ENCODE peak calls at places on chromosomes 12 and 14, in ten cellular contexts. One of them, this sample, is unnamed.
A peak's percentile ranks its signal among the peaks of the same experiment; 100 is the strongest.

GRCh38 chr12:76274699-76275098 is 73.5 kb downstream of the BBS10 start:
- DNase-seq in heart right ventricle: no peak
- DNase-seq in aorta: no peak
- DNase-seq in uterus: no peak
- DNase-seq in thoracic aorta: no peak
- DNase-seq in adrenal gland: no peak
- DNase-seq in prostate gland: no peak
- DNase-seq in HCT116: no peak
- DNase-seq in heart left ventricle: no peak
- DNase-seq in left ventricle myocardium inferior: no peak
- DNase-seq in this sample: no peak

GRCh38 chr12:115216300-115216699 is 532.3 kb upstream of the TBX3 start:
- DNase-seq in heart right ventricle: no peak
- DNase-seq in aorta: no peak
- DNase-seq in uterus: no peak
- DNase-seq in thoracic aorta: no peak
- DNase-seq in adrenal gland: no peak
- DNase-seq in prostate gland: no peak
- DNase-seq in HCT116: no peak
- DNase-seq in heart left ventricle: no peak
- DNase-seq in left ventricle myocardium inferior: no peak
- DNase-seq in this sample: no peak

GRCh38 chr12:132858727-132859266 is 28.6 kb downstream of the CHFR start:
- DNase-seq in heart right ventricle: no peak
- DNase-seq in aorta: no peak
- DNase-seq in uterus: no peak
- DNase-seq in thoracic aorta: no peak
- DNase-seq in adrenal gland: no peak
- DNase-seq in prostate gland: no peak
- DNase-seq in HCT116: no peak
- DNase-seq in heart left ventricle: peak; percentile 18
- DNase-seq in left ventricle myocardium inferior: no peak
- DNase-seq in this sample: no peak

GRCh38 chr14:100071545-100071944 is 6.3 kb downstream of the EVL start:
- DNase-seq in heart right ventricle: no peak
- DNase-seq in aorta: no peak
- DNase-seq in uterus: no peak
- DNase-seq in thoracic aorta: no peak
- DNase-seq in adrenal gland: no peak
- DNase-seq in prostate gland: no peak
- DNase-seq in HCT116: no peak
- DNase-seq in heart left ventricle: no peak
- DNase-seq in left ventricle myocardium inferior: no peak
- DNase-seq in this sample: no peak

GRCh38 chr14:56199095-56199975 is 81.1 kb downstream of the PELI2 start:
- DNase-seq in heart right ventricle: no peak
- DNase-seq in aorta: no peak
- DNase-seq in uterus: peak; percentile 64
- DNase-seq in thoracic aorta: no peak
- DNase-seq in adrenal gland: peak; percentile 36
- DNase-seq in prostate gland: no peak
- DNase-seq in HCT116: no peak
- DNase-seq in heart left ventricle: peak; percentile 27
- DNase-seq in left ventricle myocardium inferior: no peak
- DNase-seq in this sample: peak; percentile 78

GRCh38 chr14:100585448-100586152 is 1.6 kb downstream of the BEGAIN start:
- DNase-seq in heart right ventricle: no peak
- DNase-seq in aorta: peak; percentile 20
- DNase-seq in uterus: no peak
- DNase-seq in thoracic aorta: no peak
- DNase-seq in adrenal gland: no peak
- DNase-seq in prostate gland: no peak
- DNase-seq in HCT116: no peak
- DNase-seq in heart left ventricle: no peak
- DNase-seq in left ventricle myocardium inferior: peak; percentile 6
- DNase-seq in this sample: no peak

GRCh38 chr14:104280902-104281767 is 142.7 kb downstream of the KIF26A start:
- DNase-seq in heart right ventricle: no peak
- DNase-seq in aorta: no peak
- DNase-seq in uterus: peak; percentile 4
- DNase-seq in thoracic aorta: no peak
- DNase-seq in adrenal gland: peak; percentile 11
- DNase-seq in prostate gland: no peak
- DNase-seq in HCT116: no peak
- DNase-seq in heart left ventricle: peak; percentile 17
- DNase-seq in left ventricle myocardium inferior: peak; percentile 6
- DNase-seq in this sample: no peak

GRCh38 chr12:124804011-124804621 is 59.5 kb downstream of the SCARB1 start:
- DNase-seq in heart right ventricle: no peak
- DNase-seq in aorta: peak; percentile 55
- DNase-seq in uterus: no peak
- DNase-seq in thoracic aorta: peak; percentile 17
- DNase-seq in adrenal gland: peak; percentile 71
- DNase-seq in prostate gland: peak; percentile 84
- DNase-seq in HCT116: peak; percentile 57
- DNase-seq in heart left ventricle: no peak
- DNase-seq in left ventricle myocardium inferior: no peak
- DNase-seq in this sample: peak; percentile 16

GRCh38 chr14:38404100-38404541 is 148.2 kb upstream of the CLEC14A start:
- DNase-seq in heart right ventricle: no peak
- DNase-seq in aorta: no peak
- DNase-seq in uterus: no peak
- DNase-seq in thoracic aorta: no peak
- DNase-seq in adrenal gland: no peak
- DNase-seq in prostate gland: no peak
- DNase-seq in HCT116: no peak
- DNase-seq in heart left ventricle: no peak
- DNase-seq in left ventricle myocardium inferior: no peak
- DNase-seq in this sample: no peak

GRCh38 chr14:90114554-90114953 is 52.8 kb downstream of the KCNK13 start:
- DNase-seq in heart right ventricle: no peak
- DNase-seq in aorta: no peak
- DNase-seq in uterus: no peak
- DNase-seq in thoracic aorta: no peak
- DNase-seq in adrenal gland: no peak
- DNase-seq in prostate gland: no peak
- DNase-seq in HCT116: no peak
- DNase-seq in heart left ventricle: no peak
- DNase-seq in left ventricle myocardium inferior: no peak
- DNase-seq in this sample: no peak

GRCh38 chr14:52121441-52121840 is 52.6 kb upstream of the NID2 start:
- DNase-seq in heart right ventricle: no peak
- DNase-seq in aorta: no peak
- DNase-seq in uterus: no peak
- DNase-seq in thoracic aorta: no peak
- DNase-seq in adrenal gland: no peak
- DNase-seq in prostate gland: no peak
- DNase-seq in HCT116: no peak
- DNase-seq in heart left ventricle: no peak
- DNase-seq in left ventricle myocardium inferior: no peak
- DNase-seq in this sample: no peak
- H3K27me3 ChIP-seq in heart right ventricle: no peaks in the 10 kb centered on the region
- H3K27me3 ChIP-seq in aorta: no peaks in the 10 kb centered on the region
- H3K27me3 ChIP-seq in uterus: no peaks in the 10 kb centered on the region
- H3K27me3 ChIP-seq in thoracic aorta: no peaks in the 10 kb centered on the region
- H3K27me3 ChIP-seq in adrenal gland: no peaks in the 10 kb centered on the region
- H3K27me3 ChIP-seq in prostate gland: no peaks in the 10 kb centered on the region
- H3K27me3 ChIP-seq in HCT116: no peaks in the 10 kb centered on the region
- H3K27me3 ChIP-seq in heart left ventricle: no peaks in the 10 kb centered on the region
- H3K27me3 ChIP-seq in left ventricle myocardium inferior: no peaks in the 10 kb centered on the region
- H3K27me3 ChIP-seq in this sample: no peaks in the 10 kb centered on the region

DNA sequence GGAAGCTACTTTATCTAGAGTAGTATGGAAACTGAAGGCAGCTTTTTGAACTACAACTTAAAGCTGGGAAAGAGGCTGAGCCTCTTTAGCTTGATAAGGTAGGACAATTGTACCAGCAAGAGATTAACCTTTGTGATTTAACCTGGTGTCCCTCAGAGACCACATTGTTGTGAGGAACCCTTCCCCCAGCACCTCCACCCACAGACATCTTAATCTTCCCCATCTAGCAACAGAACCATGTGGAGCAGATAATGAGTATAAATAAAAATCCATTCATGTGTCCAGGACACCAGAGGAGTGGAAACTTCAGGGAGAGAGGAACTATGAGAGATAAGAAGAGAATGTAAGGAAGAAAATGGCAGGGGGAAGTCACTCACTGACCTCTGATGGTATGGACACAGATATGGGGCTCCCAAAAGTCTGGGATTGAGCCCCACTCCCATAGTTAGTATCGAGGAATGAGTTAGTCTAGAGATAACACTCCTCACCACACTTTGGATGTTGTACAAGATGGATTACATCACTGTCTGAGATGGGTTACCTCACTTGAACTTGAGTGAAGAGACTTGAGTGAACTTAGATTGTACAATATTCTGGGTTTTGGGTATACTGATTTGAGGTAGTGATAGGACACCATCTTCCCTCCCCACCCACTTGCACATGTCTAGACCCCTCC is 33.9 kb upstream of the SLC38A2 start:
- DNase-seq in heart right ventricle: no peak
- DNase-seq in aorta: no peak
- DNase-seq in uterus: no peak
- DNase-seq in thoracic aorta: no peak
- DNase-seq in adrenal gland: no peak
- DNase-seq in prostate gland: no peak
- DNase-seq in HCT116: no peak
- DNase-seq in heart left ventricle: no peak
- DNase-seq in left ventricle myocardium inferior: no peak
- DNase-seq in this sample: no peak
- H3K9me3 ChIP-seq in heart right ventricle: no peaks in the 10 kb centered on the region
- H3K9me3 ChIP-seq in aorta: no peaks in the 10 kb centered on the region
- H3K9me3 ChIP-seq in uterus: no peaks in the 10 kb centered on the region
- H3K9me3 ChIP-seq in thoracic aorta: no peaks in the 10 kb centered on the region
- H3K9me3 ChIP-seq in adrenal gland: no peaks in the 10 kb centered on the region
- H3K9me3 ChIP-seq in prostate gland: no peaks in the 10 kb centered on the region
- H3K9me3 ChIP-seq in HCT116: no peaks in the 10 kb centered on the region
- H3K9me3 ChIP-seq in heart left ventricle: no peaks in the 10 kb centered on the region
- H3K9me3 ChIP-seq in left ventricle myocardium inferior: no peaks in the 10 kb centered on the region
- H3K9me3 ChIP-seq in this sample: no peaks in the 10 kb centered on the region

DNA sequence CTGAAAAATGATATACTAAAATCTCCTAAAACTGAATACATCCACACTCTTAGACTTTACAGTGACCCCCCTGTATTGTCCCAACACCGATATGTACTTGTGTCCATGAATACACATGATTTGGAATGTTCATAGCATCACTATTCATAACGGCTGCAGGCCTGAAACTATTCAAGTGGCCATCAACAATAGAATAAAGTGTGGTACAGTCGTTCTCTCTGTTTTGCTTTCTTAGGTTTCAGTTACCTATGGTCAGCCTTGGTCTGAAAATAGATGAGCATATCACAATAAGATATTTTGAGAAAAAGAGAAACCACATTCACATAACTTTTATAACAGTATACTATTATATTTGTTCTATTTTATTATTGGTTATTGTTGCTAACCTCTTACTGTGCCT is 150.6 kb downstream of the ASCL4 start:
- DNase-seq in heart right ventricle: no peak
- DNase-seq in aorta: no peak
- DNase-seq in uterus: no peak
- DNase-seq in thoracic aorta: no peak
- DNase-seq in adrenal gland: no peak
- DNase-seq in prostate gland: no peak
- DNase-seq in HCT116: no peak
- DNase-seq in heart left ventricle: no peak
- DNase-seq in left ventricle myocardium inferior: no peak
- DNase-seq in this sample: no peak
- H3K4me1 ChIP-seq in heart right ventricle: no peaks in the 10 kb centered on the region
- H3K4me1 ChIP-seq in aorta: no peaks in the 10 kb centered on the region
- H3K4me1 ChIP-seq in uterus: no peaks in the 10 kb centered on the region
- H3K4me1 ChIP-seq in thoracic aorta: no peaks in the 10 kb centered on the region
- H3K4me1 ChIP-seq in adrenal gland: peaks cover 7% of the 10 kb centered on the region
- H3K4me1 ChIP-seq in prostate gland: no peaks in the 10 kb centered on the region
- H3K4me1 ChIP-seq in HCT116: peaks cover 3% of the 10 kb centered on the region
- H3K4me1 ChIP-seq in heart left ventricle: no peaks in the 10 kb centered on the region
- H3K4me1 ChIP-seq in left ventricle myocardium inferior: no peaks in the 10 kb centered on the region
- H3K4me1 ChIP-seq in this sample: no peaks in the 10 kb centered on the region

GRCh38 chr14:22168092-22168955 is 420.7 kb downstream of the DAD1 start:
- DNase-seq in heart right ventricle: no peak
- DNase-seq in aorta: no peak
- DNase-seq in uterus: no peak
- DNase-seq in thoracic aorta: no peak
- DNase-seq in adrenal gland: no peak
- DNase-seq in prostate gland: no peak
- DNase-seq in HCT116: no peak
- DNase-seq in heart left ventricle: no peak
- DNase-seq in left ventricle myocardium inferior: no peak
- DNase-seq in this sample: no peak
- H3K27me3 ChIP-seq in heart right ventricle: peaks cover 3% of the 10 kb centered on the region
- H3K27me3 ChIP-seq in aorta: no peaks in the 10 kb centered on the region
- H3K27me3 ChIP-seq in uterus: no peaks in the 10 kb centered on the region
- H3K27me3 ChIP-seq in thoracic aorta: no peaks in the 10 kb centered on the region
- H3K27me3 ChIP-seq in adrenal gland: no peaks in the 10 kb centered on the region
- H3K27me3 ChIP-seq in prostate gland: no peaks in the 10 kb centered on the region
- H3K27me3 ChIP-seq in HCT116: peaks cover 37% of the 10 kb centered on the region
- H3K27me3 ChIP-seq in heart left ventricle: peaks cover 12% of the 10 kb centered on the region
- H3K27me3 ChIP-seq in left ventricle myocardium inferior: peaks cover 11% of the 10 kb centered on the region
- H3K27me3 ChIP-seq in this sample: no peaks in the 10 kb centered on the region

GRCh38 chr12:128557231-128557630 is 266.5 kb downstream of the SLC15A4 start:
- DNase-seq in heart right ventricle: no peak
- DNase-seq in aorta: no peak
- DNase-seq in uterus: no peak
- DNase-seq in thoracic aorta: no peak
- DNase-seq in adrenal gland: no peak
- DNase-seq in prostate gland: no peak
- DNase-seq in HCT116: no peak
- DNase-seq in heart left ventricle: no peak
- DNase-seq in left ventricle myocardium inferior: no peak
- DNase-seq in this sample: no peak
- H3K9me3 ChIP-seq in heart right ventricle: peaks cover 20% of the 10 kb centered on the region
- H3K9me3 ChIP-seq in aorta: peaks cover 3% of the 10 kb centered on the region
- H3K9me3 ChIP-seq in uterus: no peaks in the 10 kb centered on the region
- H3K9me3 ChIP-seq in thoracic aorta: no peaks in the 10 kb centered on the region
- H3K9me3 ChIP-seq in adrenal gland: no peaks in the 10 kb centered on the region
- H3K9me3 ChIP-seq in prostate gland: no peaks in the 10 kb centered on the region
- H3K9me3 ChIP-seq in HCT116: peaks cover 3% of the 10 kb centered on the region
- H3K9me3 ChIP-seq in heart left ventricle: no peaks in the 10 kb centered on the region
- H3K9me3 ChIP-seq in left ventricle myocardium inferior: peaks cover 24% of the 10 kb centered on the region
- H3K9me3 ChIP-seq in this sample: no peaks in the 10 kb centered on the region

GRCh38 chr12:26696613-26697092 is 136.3 kb downstream of the ITPR2 start:
- DNase-seq in heart right ventricle: no peak
- DNase-seq in aorta: no peak
- DNase-seq in uterus: no peak
- DNase-seq in thoracic aorta: no peak
- DNase-seq in adrenal gland: no peak
- DNase-seq in prostate gland: no peak
- DNase-seq in HCT116: no peak
- DNase-seq in heart left ventricle: no peak
- DNase-seq in left ventricle myocardium inferior: no peak
- DNase-seq in this sample: no peak
- H3K4me1 ChIP-seq in heart right ventricle: no peaks in the 10 kb centered on the region
- H3K4me1 ChIP-seq in aorta: no peaks in the 10 kb centered on the region
- H3K4me1 ChIP-seq in uterus: no peaks in the 10 kb centered on the region
- H3K4me1 ChIP-seq in thoracic aorta: no peaks in the 10 kb centered on the region
- H3K4me1 ChIP-seq in adrenal gland: no peaks in the 10 kb centered on the region
- H3K4me1 ChIP-seq in prostate gland: no peaks in the 10 kb centered on the region
- H3K4me1 ChIP-seq in HCT116: peaks cover 8% of the 10 kb centered on the region
- H3K4me1 ChIP-seq in heart left ventricle: no peaks in the 10 kb centered on the region
- H3K4me1 ChIP-seq in left ventricle myocardium inferior: no peaks in the 10 kb centered on the region
- H3K4me1 ChIP-seq in this sample: no peaks in the 10 kb centered on the region

GRCh38 chr14:77205566-77205965 is 24.0 kb downstream of the TMEM63C start:
- DNase-seq in heart right ventricle: no peak
- DNase-seq in aorta: no peak
- DNase-seq in uterus: no peak
- DNase-seq in thoracic aorta: no peak
- DNase-seq in adrenal gland: no peak
- DNase-seq in prostate gland: no peak
- DNase-seq in HCT116: no peak
- DNase-seq in heart left ventricle: no peak
- DNase-seq in left ventricle myocardium inferior: no peak
- DNase-seq in this sample: no peak
- H3K27me3 ChIP-seq in heart right ventricle: peaks cover 20% of the 10 kb centered on the region
- H3K27me3 ChIP-seq in aorta: no peaks in the 10 kb centered on the region
- H3K27me3 ChIP-seq in uterus: no peaks in the 10 kb centered on the region
- H3K27me3 ChIP-seq in thoracic aorta: no peaks in the 10 kb centered on the region
- H3K27me3 ChIP-seq in adrenal gland: no peaks in the 10 kb centered on the region
- H3K27me3 ChIP-seq in prostate gland: no peaks in the 10 kb centered on the region
- H3K27me3 ChIP-seq in HCT116: no peaks in the 10 kb centered on the region
- H3K27me3 ChIP-seq in heart left ventricle: peaks cover 21% of the 10 kb centered on the region
- H3K27me3 ChIP-seq in left ventricle myocardium inferior: peaks cover 53% of the 10 kb centered on the region
- H3K27me3 ChIP-seq in this sample: peaks cover 11% of the 10 kb centered on the region

This sample was measured in tibial nerve.